ENCODE peak calls at places on chromosomes 16 and 17, in four cellular contexts. W, J, R and I are unnamed samples.

GRCh38 chr16:23682181-23682580 is 3.5 kb downstream of the PLK1 start:
- DNase-seq in W (peak), J (no peak), R (no peak), I (no peak)

GRCh38 chr17:43434902-43435319 is 36.1 kb downstream of the ARL4D start:
- DNase-seq in W (no peak), J (no peak), R (no peak), I (no peak)

GRCh38 chr17:75319818-75320691 is 30.8 kb upstream of the SLC25A19 start:
- DNase-seq in W (peak), J (no peak), R (no peak), I (peak)

GRCh38 chr16:19879241-19879792 is 5.3 kb downstream of the GPRC5B start:
- DNase-seq in W (no peak), J (no peak), R (no peak), I (no peak)

GRCh38 chr16:29697391-29697790 is 18.4 kb downstream of the QPRT start:
- DNase-seq in W (no peak), J (no peak), R (no peak), I (no peak)

GRCh38 chr16:79325211-79325610 is 275.3 kb downstream of the MAF start:
- DNase-seq in W (no peak), J (no peak), R (no peak), I (no peak)

GRCh38 chr17:62089296-62089695 is 24.2 kb upstream of the MED13 start:
- DNase-seq in W (no peak), J (no peak), R (no peak), I (no peak)

GRCh38 chr17:68184816-68185436 is 62.9 kb upstream of the AMZ2 start:
- DNase-seq in W (no peak), J (peak), R (no peak), I (no peak)

GRCh38 chr16:87414251-87414680 is 22.1 kb downstream of the MAP1LC3B start:
- DNase-seq in W (no peak), J (no peak), R (no peak), I (no peak)

GRCh38 chr16:4693956-4694663 is 748 bp downstream of the NUDT16L1 start:
- DNase-seq in W (peak), J (peak), R (no peak), I (peak)

GRCh38 chr17:27807567-27808470 is 7.5 kb upstream of the NOS2 start:
- DNase-seq in W (no peak), J (peak), R (no peak), I (no peak)

GRCh38 chr17:64393000-64393402 is 2.3 kb upstream of the PECAM1 start:
- DNase-seq in W (no peak), J (peak), R (no peak), I (no peak)

GRCh38 chr17:44121997-44122824 is 1.2 kb downstream of the HDAC5 start:
- DNase-seq in W (no peak), J (no peak), R (no peak), I (no peak)

GRCh38 chr16:89722392-89723278 is 1.3 kb downstream of the ZNF276 start:
- DNase-seq in W (peak), J (peak), R (no peak), I (no peak)

GRCh38 chr16:13957197-13958078 is 37.5 kb downstream of the ERCC4 start:
- DNase-seq in W (peak), J (no peak), R (peak), I (peak)

GRCh38 chr17:55067697-55068439 is 99.3 kb downstream of the STXBP4 start:
- DNase-seq in W (peak), J (no peak), R (no peak), I (no peak)

GRCh38 chr17:15929941-15930340 is 15.0 kb upstream of the ADORA2B start:
- DNase-seq in W (no peak), J (no peak), R (no peak), I (no peak)

GRCh38 chr16:81035975-81036750 is 521 bp downstream of the ATMIN start:
- DNase-seq in W (peak), J (no peak), R (no peak), I (no peak)

GRCh38 chr17:8125947-8126305 is 2.0 kb upstream of the HES7 start:
- DNase-seq in W (no peak), J (no peak), R (no peak), I (no peak)

GRCh38 chr16:66510711-66511614 is 39.0 kb downstream of the TK2 start:
- DNase-seq in W (no peak), J (no peak), R (no peak), I (no peak)

GRCh38 chr16:22370038-22370541 is 4.3 kb downstream of the CDR2 start:
- DNase-seq in W (peak), J (no peak), R (peak), I (peak)

GRCh38 chr17:68322630-68323029 is 31.3 kb downstream of the ARSG start:
- DNase-seq in W (no peak), J (no peak), R (no peak), I (no peak)

GRCh38 chr17:67492251-67492740 is 115.2 kb downstream of the PITPNC1 start:
- DNase-seq in W (peak), J (no peak), R (no peak), I (no peak)

GRCh38 chr17:40540448-40540847 is 24.8 kb downstream of the CCR7 start:
- DNase-seq in W (no peak), J (no peak), R (no peak), I (no peak)

GRCh38 chr17:41334385-41334784 is 16.2 kb downstream of the KRT33A start:
- DNase-seq in W (no peak), J (no peak), R (no peak), I (no peak)

GRCh38 chr17:33989357-33990148 is 265.5 kb upstream of the CCL2 start:
- DNase-seq in W (no peak), J (no peak), R (no peak), I (no peak)

GRCh38 chr16:54962045-54962444 is 31.4 kb downstream of the IRX5 start:
- DNase-seq in W (no peak), J (no peak), R (no peak), I (no peak)

GRCh38 chr16:14199624-14200023 is 128.5 kb downstream of the MRTFB start:
- DNase-seq in W (peak), J (no peak), R (no peak), I (no peak)

GRCh38 chr16:12515771-12516170 is 287.9 kb downstream of the CPPED1 start:
- DNase-seq in W (no peak), J (no peak), R (no peak), I (no peak)

GRCh38 chr16:12513057-12513790 is 290.5 kb downstream of the CPPED1 start:
- DNase-seq in W (no peak), J (no peak), R (no peak), I (no peak)

GRCh38 chr16:12511708-12512107 is 292.0 kb downstream of the CPPED1 start:
- DNase-seq in W (no peak), J (no peak), R (no peak), I (no peak)

GRCh38 chr16:12515346-12515745 is 288.3 kb downstream of the CPPED1 start:
- DNase-seq in W (no peak), J (no peak), R (no peak), I (no peak)

DNA sequence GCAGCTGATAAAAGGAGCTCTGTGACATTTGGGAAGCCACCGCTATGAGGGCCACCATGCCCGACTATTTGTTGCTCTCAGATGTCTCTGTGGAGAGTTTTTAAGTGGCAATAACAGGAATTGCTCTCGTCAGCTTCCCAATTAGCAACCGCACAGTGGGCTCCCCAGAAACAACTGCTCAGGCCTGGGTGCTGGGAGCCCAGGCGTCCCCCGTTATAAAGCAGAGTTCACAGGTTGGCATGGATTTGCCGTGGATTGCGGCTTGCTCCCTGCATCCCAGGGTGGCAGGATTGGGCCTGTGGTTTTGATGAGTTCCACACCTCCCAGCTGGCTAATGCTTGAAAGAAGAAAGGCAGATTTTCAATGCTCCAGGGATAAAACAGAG is 289.9 kb downstream of the CPPED1 start:
- DNase-seq in W (no peak), J (no peak), R (no peak), I (no peak)
- H3K4me3 ChIP-seq in W (no peak), J (no peak), R (no peak), I (no peak)

DNA sequence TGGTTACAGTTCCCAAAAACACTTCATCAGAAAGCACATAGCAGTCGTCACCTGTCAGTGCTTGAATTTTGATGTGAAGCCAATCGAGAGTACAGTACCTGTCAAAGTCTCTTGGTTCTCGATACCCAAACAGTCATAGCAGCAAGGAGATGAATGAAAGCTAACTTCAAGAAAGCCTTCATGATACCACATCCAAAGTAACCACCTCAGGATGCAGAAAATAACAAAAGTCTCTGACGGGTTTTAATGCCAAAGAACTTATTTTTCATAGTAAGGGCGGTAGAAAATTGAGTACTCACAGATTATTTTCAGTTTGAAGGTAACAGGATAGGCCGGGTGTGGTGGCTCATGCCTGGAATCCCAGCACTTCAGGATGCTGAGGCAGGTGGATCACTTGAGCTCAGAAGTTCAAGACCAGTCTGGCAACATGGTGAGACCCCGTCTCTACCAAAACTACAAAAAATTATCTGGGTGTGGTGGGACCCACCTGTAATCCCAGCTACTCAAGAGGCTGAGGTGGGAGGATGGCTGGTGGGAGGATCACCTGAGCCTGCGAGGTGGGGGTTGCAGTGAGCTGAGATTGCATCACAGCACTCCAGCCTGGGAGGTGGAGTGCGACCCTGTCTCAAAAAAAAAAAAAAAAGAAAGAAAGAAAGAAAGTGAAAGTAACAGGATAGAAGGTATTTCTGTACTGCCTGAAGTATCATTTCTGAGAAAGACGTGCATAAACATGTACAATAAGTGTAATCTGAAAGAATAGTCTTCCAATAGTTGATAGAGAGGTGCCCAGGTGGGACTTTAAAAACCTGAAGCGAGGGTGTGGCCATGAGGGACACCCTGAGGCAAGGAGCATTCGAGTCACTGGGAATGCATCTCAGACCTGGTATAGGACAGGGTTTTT is 15.4 kb downstream of the MFSD11 start:
- DNase-seq in W (no peak), J (no peak), R (no peak), I (no peak)
- H3K4me3 ChIP-seq in W (no peak), J (peak), R (no peak), I (no peak)

GRCh38 chr17:82736511-82737185 is 1.2 kb downstream of the FN3K start:
- DNase-seq in W (no peak), J (no peak), R (no peak), I (no peak)
- H3K4me3 ChIP-seq in W (no peak), J (no peak), R (no peak), I (no peak)

DNA sequence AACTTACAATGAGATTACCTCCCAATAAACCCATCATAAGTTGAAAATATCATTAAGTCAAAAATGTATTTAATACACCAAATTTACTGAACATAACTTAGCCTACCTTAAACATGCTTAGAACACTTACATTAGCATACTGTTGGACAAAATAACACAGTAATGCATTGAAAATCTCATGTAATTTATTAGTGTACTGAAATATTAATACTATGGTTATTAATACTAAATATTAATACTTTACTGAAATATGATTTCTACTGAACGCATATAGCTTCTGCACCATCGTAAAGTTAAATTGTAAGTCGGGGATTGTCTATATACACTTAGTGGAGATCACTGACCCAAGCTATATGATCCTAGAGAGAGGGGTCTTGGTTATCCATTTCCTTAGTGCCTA is 4.3 kb downstream of the USP32 start:
- DNase-seq in W (no peak), J (no peak), R (no peak), I (no peak)
- H3K4me3 ChIP-seq in W (no peak), J (no peak), R (no peak), I (no peak)

DNA sequence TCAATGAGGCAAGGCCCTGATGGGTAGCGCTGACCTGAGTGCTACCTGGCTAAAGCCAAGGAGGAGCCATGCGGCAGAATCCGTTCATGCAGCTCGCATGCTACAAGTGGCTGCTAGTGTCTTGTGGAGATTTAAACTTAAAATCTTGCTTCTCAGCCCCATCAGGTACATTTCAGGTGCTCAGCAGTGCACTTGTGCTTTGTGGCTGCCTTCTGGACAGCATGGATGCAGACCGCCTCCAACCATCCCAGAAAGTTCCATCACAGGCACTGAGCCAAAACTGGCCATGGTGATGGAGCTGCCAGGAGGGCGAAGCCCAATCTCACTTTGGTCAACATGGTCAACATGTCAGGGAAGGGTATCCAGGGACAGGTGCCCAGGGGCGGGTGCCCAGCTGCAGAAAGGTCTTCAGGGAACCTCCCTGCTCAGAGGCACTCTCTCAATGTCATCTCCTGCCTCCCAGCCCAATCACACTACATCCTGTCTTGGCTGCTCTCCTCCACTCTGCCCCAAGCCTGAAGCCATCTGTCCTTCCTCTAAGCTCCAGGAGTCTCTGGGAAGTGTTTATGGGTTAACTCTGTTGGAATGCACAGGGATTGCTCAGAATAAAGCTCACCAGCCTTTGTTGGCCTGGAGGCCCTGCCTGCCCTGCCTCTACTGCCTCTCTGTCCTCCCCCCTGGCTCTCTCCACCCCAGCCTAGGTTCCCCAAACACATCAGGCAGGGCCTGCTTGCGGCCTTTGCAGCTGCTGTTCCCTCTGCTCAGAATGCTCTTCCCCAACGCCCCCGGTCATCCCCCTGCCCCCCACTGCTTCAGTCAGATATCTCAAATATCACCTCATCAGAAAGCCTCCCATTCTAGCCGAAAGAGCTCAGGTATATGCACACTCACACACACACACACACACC is 18.3 kb upstream of the TNFRSF13B start:
- DNase-seq in W (peak), J (no peak), R (peak), I (no peak)
- H3K4me3 ChIP-seq in W (no peak), J (no peak), R (no peak), I (no peak)

DNA sequence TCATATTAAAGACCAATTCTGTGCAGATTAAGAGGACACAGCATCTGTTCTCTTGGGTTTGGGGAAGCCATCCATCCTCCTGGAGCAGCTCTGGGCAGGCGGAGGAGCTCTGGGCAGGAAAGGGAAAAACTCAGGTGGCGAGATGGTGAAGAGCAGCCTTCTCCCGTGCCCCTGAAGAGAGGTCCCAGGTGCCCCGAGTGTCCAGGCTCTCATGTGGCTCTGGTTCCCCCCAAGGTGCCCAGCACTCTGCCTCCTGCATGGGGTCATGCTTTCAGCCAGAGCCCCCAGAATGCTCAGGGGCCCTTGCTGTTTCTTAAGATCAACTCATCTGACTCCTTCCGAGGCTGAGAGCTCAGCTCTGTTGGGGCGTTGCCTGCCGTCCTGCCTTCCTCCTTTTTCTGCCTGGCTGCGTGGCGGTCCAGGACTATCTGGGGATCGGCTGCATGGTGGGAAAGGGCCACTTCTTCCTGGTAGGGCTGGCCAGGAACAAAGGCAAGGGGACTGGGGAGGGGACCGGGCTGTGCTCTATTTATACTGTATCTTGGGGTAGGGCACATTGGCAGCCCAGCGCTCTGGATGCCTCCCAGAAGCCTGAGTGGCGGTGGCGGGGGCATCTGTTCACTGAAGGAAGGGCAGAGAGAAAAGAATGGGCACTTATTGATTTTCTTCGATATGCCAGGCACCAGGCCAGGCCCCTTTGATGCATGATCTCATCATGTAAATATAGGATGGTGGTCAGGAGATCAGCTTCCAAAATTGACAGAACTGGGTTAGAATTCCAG is 103.2 kb upstream of the SDK2 start:
- DNase-seq in W (no peak), J (no peak), R (no peak), I (no peak)
- H3K4me3 ChIP-seq in W (no peak), J (no peak), R (no peak), I (no peak)

DNA sequence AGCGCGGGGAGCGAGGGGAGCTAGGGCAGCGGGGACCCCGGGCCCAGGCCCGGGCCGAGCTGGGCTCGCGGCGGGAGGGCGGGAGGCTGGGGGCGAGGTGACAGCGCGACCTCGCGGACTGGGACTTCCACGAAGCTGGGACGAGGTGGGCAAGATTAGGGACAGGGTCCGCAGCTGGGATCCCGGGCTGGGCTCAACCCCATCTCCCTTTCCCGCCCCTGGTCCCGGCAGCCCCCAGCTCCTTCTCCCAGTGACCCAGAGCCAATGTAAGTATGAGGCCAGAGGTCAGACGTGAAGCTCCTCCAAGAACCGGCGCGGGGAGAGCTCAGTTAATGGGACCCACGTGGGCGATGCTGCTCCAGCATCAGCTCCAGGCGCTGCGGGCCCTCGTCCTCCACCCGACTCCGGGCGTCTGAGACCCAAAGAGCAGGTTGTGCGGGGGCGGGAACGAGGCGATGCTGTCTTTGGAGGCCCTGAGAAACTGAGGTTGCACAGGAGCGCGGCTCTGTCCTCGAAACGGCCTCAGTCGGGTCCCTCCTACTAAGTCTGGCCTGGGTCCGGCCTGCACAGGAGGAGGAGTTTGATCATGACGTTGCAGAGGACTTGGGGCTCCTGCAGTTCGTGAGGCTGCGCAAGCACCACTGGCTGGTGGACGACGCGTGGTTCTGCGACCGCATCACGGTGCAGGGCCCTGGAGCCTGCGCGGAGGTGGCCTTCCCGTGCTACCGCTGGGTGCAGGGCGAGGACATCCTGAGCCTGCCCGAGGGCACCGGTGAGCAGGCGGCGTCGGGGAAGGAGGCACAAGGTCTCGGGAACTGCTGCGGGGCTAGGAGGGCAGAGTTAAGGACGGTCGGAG is 635 bp downstream of the ALOX12 start:
- DNase-seq in W (no peak), J (no peak), R (no peak), I (no peak)
- H3K4me3 ChIP-seq in W (no peak), J (no peak), R (no peak), I (no peak)